ENCODE peak calls at places on chromosomes 7 and 10, in seven cellular contexts. U, E, I, Y, L, N and S are unnamed samples.

GRCh38 chr10:78750418-78750817 is 318.3 kb upstream of the ZMIZ1 start:
- DNase-seq in L (no peak), E (no peak), N (no peak), Y (no peak), I (no peak), U (no peak), S (no peak)

GRCh38 chr10:52662255-52662654 is 110.3 kb downstream of the MBL2 start:
- DNase-seq in E (no peak), I (no peak), Y (no peak), L (no peak), U (no peak), N (no peak), S (no peak)

GRCh38 chr7:70776627-70777101 is 355.3 kb upstream of the GALNT17 start:
- DNase-seq in Y (no peak), I (no peak), N (no peak), E (no peak), L (no peak), U (no peak), S (no peak)

GRCh38 chr7:99357701-99358490 is 16.6 kb upstream of the ARPC1B start:
- DNase-seq in Y (no peak), E (no peak), U (peak; percentile 77), N (peak; percentile 25), L (no peak), I (no peak), S (no peak)

GRCh38 chr7:3771906-3772305 is 470.9 kb downstream of the SDK1 start:
- DNase-seq in N (no peak), U (no peak), I (no peak), E (no peak), Y (no peak), L (no peak), S (peak; percentile 16)

GRCh38 chr7:158395780-158396214 is 191.8 kb downstream of the PTPRN2 start:
- DNase-seq in Y (peak; percentile 12), N (no peak), L (no peak), I (no peak), U (no peak), E (peak; percentile 40), S (no peak)

GRCh38 chr7:149714910-149715471 is 58.4 kb downstream of the ZNF467 start:
- DNase-seq in L (peak; percentile 39), U (peak; percentile 74), Y (no peak), I (no peak), E (peak; percentile 35), N (no peak), S (peak; percentile 30)

GRCh38 chr10:78335691-78336401 is 302.2 kb downstream of the RPS24 start:
- DNase-seq in I (peak; percentile 42), E (no peak), L (peak; percentile 20), U (peak; percentile 73), Y (no peak), N (no peak), S (peak; percentile 87)

GRCh38 chr7:134548877-134549276 is at the start of gene AKR1B15:
- DNase-seq in E (no peak), Y (peak; percentile 96), U (no peak), I (no peak), N (no peak), L (no peak), S (no peak)

GRCh38 chr7:98599886-98600285 is 17.2 kb upstream of the NPTX2 start:
- DNase-seq in U (no peak), E (no peak), Y (no peak), N (no peak), I (no peak), L (no peak), S (no peak)

GRCh38 chr7:157446322-157446721 is 109.5 kb downstream of the DNAJB6 start:
- DNase-seq in Y (no peak), I (no peak), U (peak; percentile 32), N (peak; percentile 10), E (no peak), L (no peak), S (no peak)

GRCh38 chr10:124569623-124570470 is 108.2 kb downstream of the LHPP start:
- DNase-seq in Y (no peak), E (no peak), L (no peak), N (no peak), U (peak; percentile 29), I (no peak), S (no peak)

GRCh38 chr7:4234498-4234855 is 447.6 kb upstream of the FOXK1 start:
- DNase-seq in I (no peak), L (no peak), U (peak; percentile 51), E (no peak), N (no peak), Y (no peak), S (no peak)

GRCh38 chr7:145050415-145050814 is 214.6 kb upstream of the TPK1 start:
- DNase-seq in L (no peak), U (no peak), I (no peak), N (no peak), Y (no peak), E (no peak), S (no peak)

GRCh38 chr7:129168219-129168991 is 20.0 kb upstream of the SMO start:
- DNase-seq in L (no peak), Y (no peak), E (no peak), I (no peak), N (no peak), U (no peak), S (no peak)

GRCh38 chr7:157422279-157422678 is 85.5 kb downstream of the DNAJB6 start:
- DNase-seq in L (no peak), N (no peak), U (no peak), I (no peak), E (no peak), Y (no peak), S (no peak)

GRCh38 chr7:20906791-20907190 is 120.1 kb upstream of the SP8 start:
- DNase-seq in N (no peak), L (no peak), E (no peak), I (no peak), U (no peak), Y (no peak), S (no peak)

GRCh38 chr7:13447637-13448036 is 541.8 kb downstream of the ETV1 start:
- DNase-seq in U (no peak), L (no peak), N (no peak), E (no peak), I (no peak), Y (no peak), S (no peak)

GRCh38 chr7:42359946-42360345 is 122.9 kb upstream of the GLI3 start:
- DNase-seq in Y (no peak), N (no peak), E (no peak), U (no peak), I (no peak), L (no peak), S (no peak)

GRCh38 chr7:26705567-26705966 is 158.8 kb downstream of the SKAP2 start:
- DNase-seq in E (no peak), L (peak; percentile 8), Y (peak; percentile 54), I (no peak), N (no peak), U (no peak), S (peak; percentile 96)

GRCh38 chr10:110051487-110051886 is 43.7 kb downstream of the ADD3 start:
- DNase-seq in Y (no peak), N (no peak), U (no peak), I (no peak), L (no peak), E (no peak), S (no peak)

GRCh38 chr7:36281945-36282727 is 107.5 kb upstream of the ANLN start:
- DNase-seq in I (no peak), E (no peak), N (no peak), Y (no peak), U (peak; percentile 55), L (no peak), S (no peak)

DNA sequence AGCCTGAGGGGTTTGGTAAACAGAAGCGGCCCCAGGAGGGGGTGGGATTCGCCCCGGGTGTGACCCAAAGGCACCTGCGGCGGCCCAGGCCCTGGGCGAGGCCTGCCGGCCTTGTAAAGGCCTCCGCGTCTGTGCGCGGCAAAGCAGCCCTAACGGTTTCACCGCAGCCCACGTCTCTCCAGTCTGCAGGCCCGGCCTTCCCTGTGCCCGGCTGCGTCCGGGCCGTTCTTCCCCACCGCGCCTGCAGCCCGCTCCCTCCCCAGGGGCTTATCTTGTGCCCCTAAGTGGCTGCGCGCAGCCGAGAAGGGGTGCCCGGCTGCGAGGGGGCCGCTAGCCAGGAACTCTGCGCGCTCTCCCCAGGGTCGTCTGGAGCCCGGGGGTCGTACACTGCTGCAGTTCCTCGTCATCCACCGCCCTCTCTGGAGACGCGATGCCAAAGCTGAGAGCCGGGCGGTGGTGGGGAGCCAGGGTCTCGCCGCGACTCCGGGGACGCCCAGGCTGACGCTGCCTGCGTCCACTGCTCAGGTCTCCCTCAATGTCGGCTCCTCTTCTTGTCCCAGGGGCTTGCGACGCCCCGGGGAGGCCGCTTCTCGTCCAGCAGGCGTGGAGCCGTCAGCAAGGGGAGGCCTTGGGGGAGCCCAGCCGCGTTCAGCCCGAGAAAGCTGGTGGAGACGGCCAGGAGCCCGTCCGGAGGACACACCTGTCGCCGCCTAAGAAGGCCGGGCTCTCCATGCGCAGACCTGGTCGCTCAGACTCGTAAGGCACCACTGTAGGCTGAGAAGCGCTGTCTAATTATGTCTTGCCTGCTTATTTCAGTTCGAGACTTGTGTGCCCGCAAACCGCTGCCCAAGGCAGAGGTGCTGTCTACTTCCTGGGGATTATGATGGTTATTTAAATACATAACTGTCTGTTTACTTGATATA is 132.3 kb downstream of the SPAG6 start:
- DNase-seq in Y (no peak), U (no peak), I (no peak), L (no peak), E (no peak), N (no peak), S (no peak)
- H3K4me3 ChIP-seq in Y (no peak overlapping the region), U (no peak overlapping the region), I (no peak overlapping the region), L (no peak overlapping the region), E (peak overlapping the region; percentile 50), N (no peak overlapping the region), S (no peak overlapping the region)

GRCh38 chr10:89339860-89340259 is 12.1 kb downstream of the IFIT3 start:
- DNase-seq in L (no peak), Y (no peak), U (no peak), E (no peak), I (no peak), N (no peak), S (no peak)
- TF ChIP-seq POLR2A in L (no peak), Y (no peak), U (no peak), E (no peak), I (no peak), N (no peak), S (no peak)

GRCh38 chr7:87474533-87475358 is 734 bp downstream of the ABCB4 start:
- DNase-seq in U (no peak), L (no peak), Y (no peak), N (no peak), I (peak; percentile 51), E (no peak), S (peak; percentile 46)

GRCh38 chr7:87476179-87476557 is 688 bp upstream of the ABCB4 start:
- DNase-seq in N (no peak), I (no peak), U (no peak), E (no peak), Y (no peak), L (no peak), S (no peak)

GRCh38 chr7:87473192-87473591 is 2.3 kb downstream of the ABCB4 start:
- DNase-seq in U (no peak), I (no peak), E (no peak), L (no peak), N (no peak), Y (no peak), S (no peak)

GRCh38 chr7:87475359-87476178 is at the start of gene ABCB4:
- DNase-seq in U (no peak), Y (no peak), I (peak; percentile 58), N (no peak), E (no peak), L (peak; percentile 32), S (no peak)

GRCh38 chr7:87474046-87474445 is 1.4 kb downstream of the ABCB4 start:
- DNase-seq in N (no peak), Y (no peak), E (no peak), L (no peak), U (no peak), I (no peak), S (no peak)
- H3K4me3 ChIP-seq in N (no peak overlapping the region), Y (no peak overlapping the region), E (no peak overlapping the region), L (no peak overlapping the region), U (peak overlapping the region; percentile 59), I (peak overlapping the region; percentile 42), S (no peak overlapping the region)

GRCh38 chr10:43409385-43410109 is 561 bp upstream of the HNRNPF start:
- DNase-seq in U (peak; percentile 73), E (peak; percentile 53), N (no peak), I (peak; percentile 80), L (peak; percentile 51), Y (no peak), S (peak; percentile 28)
- TF ChIP-seq POLR2A in U (no peak), E (no peak), N (no peak), I (no peak), L (peak; percentile 48), Y (peak; percentile 44), S (peak; percentile 69)